ENCODE peak calls at places on chromosomes 11 and 22, in four cellular contexts. One of them, this sample, is unnamed.
A peak's percentile ranks its signal among the peaks of the same experiment; 100 is the strongest.

GRCh38 chr22:23382796-23383195 is 197.3 kb downstream of the IGLL1 start:
- DNase-seq in left ventricle myocardium inferior: no peak
- DNase-seq in PC-9: no peak
- DNase-seq in GM23338: no peak
- DNase-seq in this sample: no peak

GRCh38 chr11:10302744-10303557 is 1.9 kb upstream of the ADM start:
- DNase-seq in PC-9: peak; percentile 73
- DNase-seq in GM23338: peak; percentile 71
- DNase-seq in left ventricle myocardium inferior: peak; percentile 89
- DNase-seq in this sample: peak; percentile 78

GRCh38 chr11:12005476-12005875 is 3.0 kb downstream of the DKK3 start:
- DNase-seq in PC-9: no peak
- DNase-seq in GM23338: no peak
- DNase-seq in left ventricle myocardium inferior: no peak
- DNase-seq in this sample: peak; percentile 77

GRCh38 chr11:44589301-44589700 is 23.8 kb downstream of the CD82 start:
- DNase-seq in PC-9: no peak
- DNase-seq in left ventricle myocardium inferior: no peak
- DNase-seq in GM23338: no peak
- DNase-seq in this sample: peak; percentile 88

GRCh38 chr11:117186431-117186761 is 7.9 kb downstream of the SIDT2 start:
- DNase-seq in PC-9: no peak
- DNase-seq in GM23338: no peak
- DNase-seq in left ventricle myocardium inferior: no peak
- DNase-seq in this sample: no peak

GRCh38 chr22:17972385-17973181 is 51.8 kb downstream of the MICAL3 start:
- DNase-seq in PC-9: peak; percentile 72
- DNase-seq in GM23338: peak; percentile 76
- DNase-seq in left ventricle myocardium inferior: no peak
- DNase-seq in this sample: peak; percentile 74

GRCh38 chr11:87819141-87819540 is 356.1 kb downstream of the RAB38 start:
- DNase-seq in PC-9: no peak
- DNase-seq in left ventricle myocardium inferior: no peak
- DNase-seq in GM23338: no peak
- DNase-seq in this sample: peak; percentile 1

GRCh38 chr11:64250406-64250874 is 890 bp upstream of the PLCB3 start:
- DNase-seq in PC-9: no peak
- DNase-seq in left ventricle myocardium inferior: no peak
- DNase-seq in GM23338: peak; percentile 42
- DNase-seq in this sample: no peak

GRCh38 chr22:50060441-50061140 is 2.5 kb upstream of the TTLL8 start:
- DNase-seq in left ventricle myocardium inferior: no peak
- DNase-seq in GM23338: peak; percentile 47
- DNase-seq in PC-9: peak; percentile 16
- DNase-seq in this sample: no peak

GRCh38 chr11:10601722-10602281 is 33.3 kb upstream of the LYVE1 start:
- DNase-seq in PC-9: no peak
- DNase-seq in GM23338: no peak
- DNase-seq in left ventricle myocardium inferior: peak; percentile 47
- DNase-seq in this sample: no peak

GRCh38 chr11:20360650-20361049 is 2.9 kb upstream of the HTATIP2 start:
- DNase-seq in left ventricle myocardium inferior: no peak
- DNase-seq in PC-9: peak; percentile 26
- DNase-seq in GM23338: no peak
- DNase-seq in this sample: peak; percentile 71

GRCh38 chr11:85831050-85831449 is 20.1 kb upstream of the SYTL2 start:
- DNase-seq in left ventricle myocardium inferior: no peak
- DNase-seq in GM23338: no peak
- DNase-seq in PC-9: no peak
- DNase-seq in this sample: no peak

GRCh38 chr11:64260147-64260708 is 8.9 kb downstream of the PLCB3 start:
- DNase-seq in left ventricle myocardium inferior: no peak
- DNase-seq in PC-9: no peak
- DNase-seq in GM23338: no peak
- DNase-seq in this sample: no peak

GRCh38 chr11:84420261-84420660 is 1134.1 kb upstream of the CCDC90B start:
- DNase-seq in GM23338: peak; percentile 36
- DNase-seq in left ventricle myocardium inferior: no peak
- DNase-seq in PC-9: no peak
- DNase-seq in this sample: peak; percentile 4

GRCh38 chr22:31622980-31623379 is 39.0 kb downstream of the PISD start:
- DNase-seq in left ventricle myocardium inferior: no peak
- DNase-seq in PC-9: no peak
- DNase-seq in GM23338: no peak
- DNase-seq in this sample: no peak

GRCh38 chr11:7910389-7910788 is 20.7 kb downstream of the OR10A6 start:
- DNase-seq in GM23338: peak; percentile 23
- DNase-seq in PC-9: no peak
- DNase-seq in left ventricle myocardium inferior: no peak
- DNase-seq in this sample: no peak

GRCh38 chr22:39543095-39543494 is 10.5 kb upstream of the RPS19BP1 start:
- DNase-seq in left ventricle myocardium inferior: no peak
- DNase-seq in GM23338: peak; percentile 87
- DNase-seq in PC-9: peak; percentile 28
- DNase-seq in this sample: peak; percentile 62

GRCh38 chr11:44625759-44626523 is 60.5 kb downstream of the CD82 start:
- DNase-seq in GM23338: no peak
- DNase-seq in left ventricle myocardium inferior: no peak
- DNase-seq in PC-9: no peak
- DNase-seq in this sample: no peak

GRCh38 chr11:14645985-14646900 is 2.6 kb downstream of the PDE3B start:
- DNase-seq in left ventricle myocardium inferior: no peak
- DNase-seq in GM23338: no peak
- DNase-seq in PC-9: no peak
- DNase-seq in this sample: no peak

GRCh38 chr22:24148586-24148985 is 32.7 kb upstream of the SUSD2 start:
- DNase-seq in GM23338: no peak
- DNase-seq in left ventricle myocardium inferior: no peak
- DNase-seq in PC-9: no peak
- DNase-seq in this sample: no peak

GRCh38 chr22:37164535-37164887 is 14.8 kb upstream of the IL2RB start:
- DNase-seq in GM23338: no peak
- DNase-seq in PC-9: no peak
- DNase-seq in left ventricle myocardium inferior: no peak
- DNase-seq in this sample: no peak

GRCh38 chr22:49532831-49533802 is 294.6 kb downstream of the BRD1 start:
- DNase-seq in GM23338: no peak
- DNase-seq in left ventricle myocardium inferior: no peak
- DNase-seq in PC-9: no peak
- DNase-seq in this sample: no peak

GRCh38 chr11:70078095-70078795 is at the start of gene ANO1:
- DNase-seq in GM23338: peak; percentile 57
- DNase-seq in left ventricle myocardium inferior: peak; percentile 34
- DNase-seq in PC-9: peak; percentile 52
- DNase-seq in this sample: no peak
- TF ChIP-seq CTCF in GM23338: peak; percentile 37
- TF ChIP-seq CTCF in left ventricle myocardium inferior: peak; percentile 19
- TF ChIP-seq CTCF in PC-9: no peak
- TF ChIP-seq CTCF in this sample: no peak

GRCh38 chr11:96303980-96304379 is 39.0 kb downstream of the MAML2 start:
- DNase-seq in left ventricle myocardium inferior: no peak
- DNase-seq in PC-9: no peak
- DNase-seq in GM23338: no peak
- DNase-seq in this sample: no peak

GRCh38 chr11:96307748-96308133 is 35.3 kb downstream of the MAML2 start:
- DNase-seq in PC-9: peak; percentile 28
- DNase-seq in GM23338: no peak
- DNase-seq in left ventricle myocardium inferior: no peak
- DNase-seq in this sample: peak; percentile 81

GRCh38 chr11:96309001-96309642 is 33.9 kb downstream of the MAML2 start:
- DNase-seq in GM23338: no peak
- DNase-seq in PC-9: no peak
- DNase-seq in left ventricle myocardium inferior: no peak
- DNase-seq in this sample: no peak

GRCh38 chr11:96306933-96307747 is 35.9 kb downstream of the MAML2 start:
- DNase-seq in GM23338: peak; percentile 62
- DNase-seq in PC-9: peak; percentile 84
- DNase-seq in left ventricle myocardium inferior: peak; percentile 44
- DNase-seq in this sample: peak; percentile 99

DNA sequence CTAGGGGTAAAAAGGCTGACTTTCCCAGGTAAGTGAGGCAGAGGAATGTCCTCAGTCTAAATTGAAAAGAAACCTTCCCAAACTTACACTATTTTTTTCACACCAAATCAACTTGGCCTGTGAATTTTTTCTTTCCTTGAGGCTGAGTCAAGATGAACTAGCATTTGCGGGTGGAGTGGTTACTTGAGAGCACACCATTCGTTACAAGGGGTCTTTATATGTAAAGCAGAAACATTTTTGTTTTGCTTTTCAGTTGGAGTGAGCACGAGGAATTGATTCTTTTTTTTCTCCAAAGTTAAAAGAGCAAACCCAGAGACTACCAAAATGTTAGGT is 36.4 kb downstream of the MAML2 start:
- DNase-seq in GM23338: no peak
- DNase-seq in left ventricle myocardium inferior: no peak
- DNase-seq in PC-9: no peak
- DNase-seq in this sample: no peak
- H3K4me3 ChIP-seq in GM23338: no peak overlapping the region
- H3K4me3 ChIP-seq in left ventricle myocardium inferior: peak overlapping the region; percentile 48
- H3K4me3 ChIP-seq in PC-9: peak overlapping the region; percentile 43
- H3K4me3 ChIP-seq in this sample: peak overlapping the region; percentile 14

DNA sequence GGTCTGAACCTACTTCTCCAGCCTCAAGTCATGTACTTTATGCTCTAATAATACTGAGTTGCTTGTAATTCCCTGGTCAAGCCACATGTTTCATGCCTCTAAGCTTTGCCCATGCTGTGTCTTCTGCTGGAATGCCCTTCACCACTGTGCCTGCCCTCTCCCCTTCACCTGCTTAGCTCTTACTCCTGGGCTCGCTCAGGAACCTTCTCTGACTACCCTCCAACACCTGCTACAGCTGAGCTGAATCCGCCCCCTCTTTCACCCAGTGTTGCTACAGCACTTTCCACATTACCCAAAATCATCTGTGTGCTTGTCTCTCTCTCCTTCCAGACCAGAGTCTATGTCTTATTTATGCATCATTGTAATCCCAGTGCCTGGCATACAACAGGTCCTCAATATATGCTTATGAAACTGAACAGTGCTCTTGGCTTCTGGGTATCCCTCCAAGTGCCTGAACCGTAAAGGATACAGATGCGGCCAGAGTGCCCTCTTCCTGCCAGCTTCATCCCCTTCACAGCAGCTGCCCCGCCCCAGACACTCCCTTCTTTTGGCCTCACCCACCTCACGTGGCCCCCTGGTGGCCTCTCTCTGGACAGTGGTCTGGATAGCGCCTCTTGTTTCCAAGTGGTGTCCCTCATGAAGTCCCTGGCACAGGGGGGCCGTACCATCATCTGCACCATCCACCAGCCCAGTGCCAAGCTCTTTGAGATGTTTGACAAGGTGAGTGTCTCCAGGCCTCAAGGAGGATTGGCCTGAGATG is 7.1 kb downstream of the ABCG4 start:
- DNase-seq in GM23338: peak; percentile 67
- DNase-seq in left ventricle myocardium inferior: no peak
- DNase-seq in PC-9: no peak
- DNase-seq in this sample: no peak
- TF ChIP-seq CTCF in GM23338: peak; percentile 63
- TF ChIP-seq CTCF in left ventricle myocardium inferior: no peak
- TF ChIP-seq CTCF in PC-9: peak; percentile 50
- TF ChIP-seq CTCF in this sample: no peak

GRCh38 chr22:35915477-35916013 is 113.1 kb downstream of the RBFOX2 start:
- DNase-seq in GM23338: no peak
- DNase-seq in PC-9: no peak
- DNase-seq in left ventricle myocardium inferior: no peak
- DNase-seq in this sample: peak; percentile 21
- H3K4me3 ChIP-seq in GM23338: peak overlapping the region; percentile 37
- H3K4me3 ChIP-seq in PC-9: peak overlapping the region; percentile 46
- H3K4me3 ChIP-seq in left ventricle myocardium inferior: peak overlapping the region; percentile 66
- H3K4me3 ChIP-seq in this sample: peak overlapping the region; percentile 58

GRCh38 chr11:72821920-72822799 is 7.9 kb downstream of the ATG16L2 start:
- DNase-seq in PC-9: peak; percentile 92
- DNase-seq in left ventricle myocardium inferior: peak; percentile 88
- DNase-seq in GM23338: peak; percentile 96
- DNase-seq in this sample: peak; percentile 90
- TF ChIP-seq CTCF in PC-9: peak; percentile 23
- TF ChIP-seq CTCF in left ventricle myocardium inferior: peak; percentile 47
- TF ChIP-seq CTCF in GM23338: peak; percentile 34
- TF ChIP-seq CTCF in this sample: no peak

DNA sequence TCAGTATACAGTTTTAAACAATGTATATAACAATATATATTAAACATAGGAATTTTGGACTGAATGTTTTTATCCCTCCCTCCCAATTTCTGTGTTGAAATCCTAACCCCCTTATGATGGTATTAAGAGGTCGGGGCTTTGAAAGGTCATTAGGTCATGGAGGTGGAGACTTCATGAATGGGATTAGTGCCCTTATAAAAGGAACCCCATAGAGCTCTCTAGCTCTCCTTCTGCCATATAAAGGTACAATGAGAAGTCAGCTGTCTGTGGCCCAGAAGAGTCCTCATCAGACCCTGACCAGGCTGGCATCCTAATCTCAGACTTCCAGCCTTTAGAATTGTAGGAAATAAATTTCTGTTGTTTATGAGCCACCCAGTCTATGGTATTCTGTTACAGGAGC is 6.5 kb downstream of the NNMT start:
- DNase-seq in left ventricle myocardium inferior: no peak
- DNase-seq in GM23338: no peak
- DNase-seq in PC-9: no peak
- DNase-seq in this sample: no peak
- H3K4me3 ChIP-seq in left ventricle myocardium inferior: no peak overlapping the region
- H3K4me3 ChIP-seq in GM23338: no peak overlapping the region
- H3K4me3 ChIP-seq in PC-9: no peak overlapping the region
- H3K4me3 ChIP-seq in this sample: peak overlapping the region; percentile 20

GRCh38 chr11:77776455-77776854 is 44.1 kb downstream of the RSF1 start:
- DNase-seq in GM23338: no peak
- DNase-seq in PC-9: no peak
- DNase-seq in left ventricle myocardium inferior: no peak
- DNase-seq in this sample: peak; percentile 40
- TF ChIP-seq CTCF in GM23338: no peak
- TF ChIP-seq CTCF in PC-9: peak; percentile 81
- TF ChIP-seq CTCF in left ventricle myocardium inferior: peak; percentile 35
- TF ChIP-seq CTCF in this sample: no peak

DNA sequence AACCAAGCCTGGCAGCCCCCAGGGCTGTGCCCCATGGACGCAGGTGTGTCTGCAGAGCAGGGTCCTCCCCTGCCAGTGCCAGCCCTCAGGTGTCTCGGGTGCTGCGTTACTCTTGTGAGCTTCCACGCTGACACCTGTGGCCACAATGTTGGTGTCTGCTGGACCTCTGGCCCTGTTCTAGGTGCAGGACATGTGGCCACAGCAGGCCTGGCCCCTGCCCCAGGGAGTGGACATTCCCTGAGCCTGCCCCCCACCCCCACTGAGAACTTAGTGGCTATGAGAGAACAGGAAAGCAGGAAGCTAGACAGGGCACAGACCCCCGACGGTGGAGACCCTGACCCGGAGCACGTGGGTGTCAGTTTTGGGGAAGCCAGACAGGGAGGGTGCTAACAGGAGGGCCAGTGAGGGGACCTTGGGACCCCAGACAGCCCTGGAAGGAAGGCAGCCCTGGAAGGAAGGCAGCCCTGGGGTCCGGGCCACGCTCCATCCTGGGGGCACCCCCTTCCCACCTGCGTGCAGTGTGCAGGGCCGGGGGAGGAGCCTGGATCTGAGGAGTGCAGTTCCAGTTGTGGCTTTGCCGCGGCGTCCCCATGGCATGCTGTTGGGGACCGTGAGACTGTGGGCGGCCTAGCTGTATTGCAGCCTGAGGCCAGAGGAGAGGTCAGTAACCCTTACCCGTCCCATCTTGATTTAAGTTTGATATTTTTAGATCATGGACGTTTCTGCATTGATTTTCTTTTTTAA is 43.9 kb upstream of the PPARA start:
- DNase-seq in GM23338: no peak
- DNase-seq in PC-9: no peak
- DNase-seq in left ventricle myocardium inferior: no peak
- DNase-seq in this sample: no peak
- H3K4me3 ChIP-seq in GM23338: no peak overlapping the region
- H3K4me3 ChIP-seq in PC-9: no peak overlapping the region
- H3K4me3 ChIP-seq in left ventricle myocardium inferior: peak overlapping the region; percentile 19
- H3K4me3 ChIP-seq in this sample: no peak overlapping the region

GRCh38 chr11:2559527-2560311 is 114.9 kb downstream of the KCNQ1 start:
- DNase-seq in left ventricle myocardium inferior: peak; percentile 11
- DNase-seq in GM23338: no peak
- DNase-seq in PC-9: no peak
- DNase-seq in this sample: no peak
- TF ChIP-seq CTCF in left ventricle myocardium inferior: no peak
- TF ChIP-seq CTCF in GM23338: no peak
- TF ChIP-seq CTCF in PC-9: no peak
- TF ChIP-seq CTCF in this sample: no peak

This sample was measured in choroid plexus epithelial cell.